ENCODE peak calls at places on chromosomes 3 and 15, in seven cellular contexts. One of them, this sample, is unnamed.

GRCh38 chr3:39977058-39977794 is 167.8 kb downstream of the MYRIP start:
- DNase-seq in AML-193: no peak
- DNase-seq in BE2C: no peak
- DNase-seq in nephron progenitor cell: no peak
- DNase-seq in occipital lobe: no peak
- DNase-seq in amniotic stem cell: no peak
- DNase-seq in stimulated activated CD4-positive, alpha-beta T cell treated with anti-CD3 and anti-CD28 coated beads, Interleukin-15, amount 100 ng/mL, for 24 hours: no peak
- DNase-seq in this sample: no peak

GRCh38 chr15:49045691-49046112 is 544 bp downstream of the SECISBP2L start:
- DNase-seq in BE2C: peak; percentile 27
- DNase-seq in stimulated activated CD4-positive, alpha-beta T cell treated with anti-CD3 and anti-CD28 coated beads, Interleukin-15, amount 100 ng/mL, for 24 hours: peak; percentile 11
- DNase-seq in amniotic stem cell: no peak
- DNase-seq in nephron progenitor cell: no peak
- DNase-seq in occipital lobe: peak; percentile 35
- DNase-seq in AML-193: peak; percentile 38
- DNase-seq in this sample: peak; percentile 38

GRCh38 chr3:143138948-143139347 is 19.4 kb downstream of the CHST2 start:
- DNase-seq in occipital lobe: no peak
- DNase-seq in nephron progenitor cell: no peak
- DNase-seq in amniotic stem cell: no peak
- DNase-seq in BE2C: no peak
- DNase-seq in stimulated activated CD4-positive, alpha-beta T cell treated with anti-CD3 and anti-CD28 coated beads, Interleukin-15, amount 100 ng/mL, for 24 hours: no peak
- DNase-seq in AML-193: no peak
- DNase-seq in this sample: no peak

GRCh38 chr3:196624008-196624790 is 15.3 kb upstream of the NRROS start:
- DNase-seq in nephron progenitor cell: no peak
- DNase-seq in BE2C: no peak
- DNase-seq in AML-193: peak; percentile 91
- DNase-seq in stimulated activated CD4-positive, alpha-beta T cell treated with anti-CD3 and anti-CD28 coated beads, Interleukin-15, amount 100 ng/mL, for 24 hours: peak; percentile 61
- DNase-seq in occipital lobe: no peak
- DNase-seq in amniotic stem cell: no peak
- DNase-seq in this sample: no peak

GRCh38 chr3:52847726-52848125 is 12.9 kb upstream of the MUSTN1 start:
- DNase-seq in AML-193: no peak
- DNase-seq in amniotic stem cell: no peak
- DNase-seq in BE2C: no peak
- DNase-seq in nephron progenitor cell: no peak
- DNase-seq in occipital lobe: no peak
- DNase-seq in stimulated activated CD4-positive, alpha-beta T cell treated with anti-CD3 and anti-CD28 coated beads, Interleukin-15, amount 100 ng/mL, for 24 hours: no peak
- DNase-seq in this sample: no peak

GRCh38 chr3:69716119-69716518 is 23.1 kb upstream of the MITF start:
- DNase-seq in occipital lobe: no peak
- DNase-seq in amniotic stem cell: no peak
- DNase-seq in BE2C: no peak
- DNase-seq in stimulated activated CD4-positive, alpha-beta T cell treated with anti-CD3 and anti-CD28 coated beads, Interleukin-15, amount 100 ng/mL, for 24 hours: no peak
- DNase-seq in nephron progenitor cell: no peak
- DNase-seq in AML-193: no peak
- DNase-seq in this sample: no peak

GRCh38 chr15:77507911-77508310 is 87.2 kb downstream of the HMG20A start:
- DNase-seq in AML-193: no peak
- DNase-seq in amniotic stem cell: no peak
- DNase-seq in occipital lobe: peak; percentile 42
- DNase-seq in nephron progenitor cell: no peak
- DNase-seq in stimulated activated CD4-positive, alpha-beta T cell treated with anti-CD3 and anti-CD28 coated beads, Interleukin-15, amount 100 ng/mL, for 24 hours: no peak
- DNase-seq in BE2C: no peak
- DNase-seq in this sample: no peak

GRCh38 chr3:177250108-177250507 is 52.8 kb upstream of the TBL1XR1 start:
- DNase-seq in nephron progenitor cell: no peak
- DNase-seq in stimulated activated CD4-positive, alpha-beta T cell treated with anti-CD3 and anti-CD28 coated beads, Interleukin-15, amount 100 ng/mL, for 24 hours: no peak
- DNase-seq in amniotic stem cell: no peak
- DNase-seq in occipital lobe: no peak
- DNase-seq in AML-193: no peak
- DNase-seq in BE2C: no peak
- DNase-seq in this sample: no peak

GRCh38 chr3:127822836-127823589 is 698 bp upstream of the MGLL start:
- DNase-seq in BE2C: peak; percentile 48
- DNase-seq in nephron progenitor cell: peak; percentile 57
- DNase-seq in stimulated activated CD4-positive, alpha-beta T cell treated with anti-CD3 and anti-CD28 coated beads, Interleukin-15, amount 100 ng/mL, for 24 hours: peak; percentile 23
- DNase-seq in occipital lobe: no peak
- DNase-seq in amniotic stem cell: no peak
- DNase-seq in AML-193: peak; percentile 50
- DNase-seq in this sample: no peak

GRCh38 chr3:4548356-4548755 is 55.2 kb downstream of the ITPR1 start:
- DNase-seq in nephron progenitor cell: no peak
- DNase-seq in BE2C: no peak
- DNase-seq in occipital lobe: no peak
- DNase-seq in AML-193: no peak
- DNase-seq in stimulated activated CD4-positive, alpha-beta T cell treated with anti-CD3 and anti-CD28 coated beads, Interleukin-15, amount 100 ng/mL, for 24 hours: no peak
- DNase-seq in amniotic stem cell: no peak
- DNase-seq in this sample: no peak

GRCh38 chr3:124759666-124760401 is 29.6 kb downstream of the UMPS start:
- DNase-seq in BE2C: no peak
- DNase-seq in occipital lobe: no peak
- DNase-seq in AML-193: no peak
- DNase-seq in stimulated activated CD4-positive, alpha-beta T cell treated with anti-CD3 and anti-CD28 coated beads, Interleukin-15, amount 100 ng/mL, for 24 hours: no peak
- DNase-seq in amniotic stem cell: no peak
- DNase-seq in nephron progenitor cell: no peak
- DNase-seq in this sample: no peak

GRCh38 chr3:109254760-109255159 is 61.6 kb downstream of the DPPA2 start:
- DNase-seq in amniotic stem cell: no peak
- DNase-seq in nephron progenitor cell: no peak
- DNase-seq in stimulated activated CD4-positive, alpha-beta T cell treated with anti-CD3 and anti-CD28 coated beads, Interleukin-15, amount 100 ng/mL, for 24 hours: no peak
- DNase-seq in BE2C: no peak
- DNase-seq in occipital lobe: no peak
- DNase-seq in AML-193: no peak
- DNase-seq in this sample: no peak

GRCh38 chr3:154095832-154096421 is 25.3 kb upstream of the ARHGEF26 start:
- DNase-seq in BE2C: no peak
- DNase-seq in AML-193: peak; percentile 20
- DNase-seq in stimulated activated CD4-positive, alpha-beta T cell treated with anti-CD3 and anti-CD28 coated beads, Interleukin-15, amount 100 ng/mL, for 24 hours: no peak
- DNase-seq in nephron progenitor cell: no peak
- DNase-seq in occipital lobe: no peak
- DNase-seq in amniotic stem cell: peak; percentile 1
- DNase-seq in this sample: no peak

GRCh38 chr3:133237380-133237779 is 162.5 kb upstream of the BFSP2 start:
- DNase-seq in AML-193: no peak
- DNase-seq in BE2C: peak; percentile 77
- DNase-seq in occipital lobe: no peak
- DNase-seq in stimulated activated CD4-positive, alpha-beta T cell treated with anti-CD3 and anti-CD28 coated beads, Interleukin-15, amount 100 ng/mL, for 24 hours: no peak
- DNase-seq in amniotic stem cell: no peak
- DNase-seq in nephron progenitor cell: no peak
- DNase-seq in this sample: peak; percentile 99

GRCh38 chr3:23644099-23644498 is 161.7 kb upstream of the UBE2E1 start:
- DNase-seq in amniotic stem cell: no peak
- DNase-seq in nephron progenitor cell: no peak
- DNase-seq in occipital lobe: no peak
- DNase-seq in BE2C: no peak
- DNase-seq in AML-193: no peak
- DNase-seq in stimulated activated CD4-positive, alpha-beta T cell treated with anti-CD3 and anti-CD28 coated beads, Interleukin-15, amount 100 ng/mL, for 24 hours: no peak
- DNase-seq in this sample: no peak

GRCh38 chr15:88794001-88794400 is 9.2 kb upstream of the ACAN start:
- DNase-seq in nephron progenitor cell: no peak
- DNase-seq in BE2C: no peak
- DNase-seq in occipital lobe: no peak
- DNase-seq in AML-193: no peak
- DNase-seq in stimulated activated CD4-positive, alpha-beta T cell treated with anti-CD3 and anti-CD28 coated beads, Interleukin-15, amount 100 ng/mL, for 24 hours: no peak
- DNase-seq in amniotic stem cell: no peak
- DNase-seq in this sample: no peak

GRCh38 chr15:58981808-58982475 is 5.5 kb upstream of the RNF111 start:
- DNase-seq in BE2C: no peak
- DNase-seq in stimulated activated CD4-positive, alpha-beta T cell treated with anti-CD3 and anti-CD28 coated beads, Interleukin-15, amount 100 ng/mL, for 24 hours: no peak
- DNase-seq in nephron progenitor cell: no peak
- DNase-seq in occipital lobe: no peak
- DNase-seq in amniotic stem cell: no peak
- DNase-seq in AML-193: no peak
- DNase-seq in this sample: no peak

GRCh38 chr15:66738116-66738515 is 36.1 kb downstream of the SMAD6 start:
- DNase-seq in stimulated activated CD4-positive, alpha-beta T cell treated with anti-CD3 and anti-CD28 coated beads, Interleukin-15, amount 100 ng/mL, for 24 hours: no peak
- DNase-seq in AML-193: no peak
- DNase-seq in BE2C: no peak
- DNase-seq in nephron progenitor cell: no peak
- DNase-seq in amniotic stem cell: no peak
- DNase-seq in occipital lobe: no peak
- DNase-seq in this sample: no peak

GRCh38 chr3:45644063-45644462 is 45.1 kb upstream of the SACM1L start:
- DNase-seq in BE2C: no peak
- DNase-seq in occipital lobe: no peak
- DNase-seq in amniotic stem cell: peak; percentile 55
- DNase-seq in AML-193: no peak
- DNase-seq in stimulated activated CD4-positive, alpha-beta T cell treated with anti-CD3 and anti-CD28 coated beads, Interleukin-15, amount 100 ng/mL, for 24 hours: no peak
- DNase-seq in nephron progenitor cell: no peak
- DNase-seq in this sample: no peak

GRCh38 chr3:192817053-192817452 is 89.7 kb upstream of the FGF12 start:
- DNase-seq in AML-193: no peak
- DNase-seq in BE2C: no peak
- DNase-seq in nephron progenitor cell: no peak
- DNase-seq in stimulated activated CD4-positive, alpha-beta T cell treated with anti-CD3 and anti-CD28 coated beads, Interleukin-15, amount 100 ng/mL, for 24 hours: peak; percentile 19
- DNase-seq in amniotic stem cell: no peak
- DNase-seq in occipital lobe: no peak
- DNase-seq in this sample: no peak

GRCh38 chr3:138219255-138219654 is 32.2 kb downstream of the ARMC8 start:
- DNase-seq in stimulated activated CD4-positive, alpha-beta T cell treated with anti-CD3 and anti-CD28 coated beads, Interleukin-15, amount 100 ng/mL, for 24 hours: peak; percentile 13
- DNase-seq in nephron progenitor cell: no peak
- DNase-seq in BE2C: no peak
- DNase-seq in occipital lobe: no peak
- DNase-seq in amniotic stem cell: no peak
- DNase-seq in AML-193: no peak
- DNase-seq in this sample: no peak

GRCh38 chr3:124078978-124079911 is 87.3 kb upstream of the ROPN1 start:
- DNase-seq in stimulated activated CD4-positive, alpha-beta T cell treated with anti-CD3 and anti-CD28 coated beads, Interleukin-15, amount 100 ng/mL, for 24 hours: peak; percentile 11
- DNase-seq in BE2C: peak; percentile 38
- DNase-seq in AML-193: peak; percentile 12
- DNase-seq in occipital lobe: no peak
- DNase-seq in nephron progenitor cell: peak; percentile 27
- DNase-seq in amniotic stem cell: peak; percentile 29
- DNase-seq in this sample: peak; percentile 52

GRCh38 chr3:33919312-33919711 is 120.9 kb downstream of the PDCD6IP start:
- DNase-seq in nephron progenitor cell: no peak
- DNase-seq in stimulated activated CD4-positive, alpha-beta T cell treated with anti-CD3 and anti-CD28 coated beads, Interleukin-15, amount 100 ng/mL, for 24 hours: no peak
- DNase-seq in occipital lobe: no peak
- DNase-seq in AML-193: no peak
- DNase-seq in amniotic stem cell: no peak
- DNase-seq in BE2C: no peak
- DNase-seq in this sample: no peak

GRCh38 chr3:194565597-194566190 is 67.5 kb downstream of the TMEM44 start:
- DNase-seq in BE2C: no peak
- DNase-seq in nephron progenitor cell: no peak
- DNase-seq in occipital lobe: no peak
- DNase-seq in stimulated activated CD4-positive, alpha-beta T cell treated with anti-CD3 and anti-CD28 coated beads, Interleukin-15, amount 100 ng/mL, for 24 hours: no peak
- DNase-seq in AML-193: no peak
- DNase-seq in amniotic stem cell: no peak
- DNase-seq in this sample: no peak

GRCh38 chr15:77482570-77482969 is 61.9 kb downstream of the HMG20A start:
- DNase-seq in nephron progenitor cell: no peak
- DNase-seq in stimulated activated CD4-positive, alpha-beta T cell treated with anti-CD3 and anti-CD28 coated beads, Interleukin-15, amount 100 ng/mL, for 24 hours: no peak
- DNase-seq in amniotic stem cell: peak; percentile 36
- DNase-seq in occipital lobe: no peak
- DNase-seq in BE2C: no peak
- DNase-seq in AML-193: no peak
- DNase-seq in this sample: no peak

GRCh38 chr3:127518456-127519081 is 72.0 kb downstream of the TPRA1 start:
- DNase-seq in AML-193: no peak
- DNase-seq in nephron progenitor cell: no peak
- DNase-seq in amniotic stem cell: no peak
- DNase-seq in BE2C: no peak
- DNase-seq in occipital lobe: no peak
- DNase-seq in stimulated activated CD4-positive, alpha-beta T cell treated with anti-CD3 and anti-CD28 coated beads, Interleukin-15, amount 100 ng/mL, for 24 hours: no peak
- DNase-seq in this sample: no peak

GRCh38 chr3:36852071-36852470 is 87.7 kb upstream of the DCLK3 start:
- DNase-seq in stimulated activated CD4-positive, alpha-beta T cell treated with anti-CD3 and anti-CD28 coated beads, Interleukin-15, amount 100 ng/mL, for 24 hours: no peak
- DNase-seq in BE2C: no peak
- DNase-seq in amniotic stem cell: no peak
- DNase-seq in AML-193: no peak
- DNase-seq in occipital lobe: no peak
- DNase-seq in nephron progenitor cell: no peak
- DNase-seq in this sample: no peak

GRCh38 chr3:189927975-189928895 is 192.5 kb downstream of the P3H2 start:
- DNase-seq in nephron progenitor cell: no peak
- DNase-seq in stimulated activated CD4-positive, alpha-beta T cell treated with anti-CD3 and anti-CD28 coated beads, Interleukin-15, amount 100 ng/mL, for 24 hours: no peak
- DNase-seq in amniotic stem cell: no peak
- DNase-seq in occipital lobe: no peak
- DNase-seq in BE2C: no peak
- DNase-seq in AML-193: no peak
- DNase-seq in this sample: no peak

GRCh38 chr3:150078983-150079739 is 108.5 kb upstream of the PFN2 start:
- DNase-seq in AML-193: no peak
- DNase-seq in occipital lobe: no peak
- DNase-seq in stimulated activated CD4-positive, alpha-beta T cell treated with anti-CD3 and anti-CD28 coated beads, Interleukin-15, amount 100 ng/mL, for 24 hours: no peak
- DNase-seq in amniotic stem cell: peak; percentile 55
- DNase-seq in nephron progenitor cell: peak; percentile 9
- DNase-seq in BE2C: peak; percentile 78
- DNase-seq in this sample: peak; percentile 52

GRCh38 chr15:98503970-98504369 is 144.4 kb upstream of the IGF1R start:
- DNase-seq in stimulated activated CD4-positive, alpha-beta T cell treated with anti-CD3 and anti-CD28 coated beads, Interleukin-15, amount 100 ng/mL, for 24 hours: no peak
- DNase-seq in amniotic stem cell: no peak
- DNase-seq in occipital lobe: no peak
- DNase-seq in AML-193: peak; percentile 30
- DNase-seq in BE2C: no peak
- DNase-seq in nephron progenitor cell: no peak
- DNase-seq in this sample: no peak

GRCh38 chr3:187963677-187964385 is 190.1 kb upstream of the LPP start:
- DNase-seq in AML-193: peak; percentile 93
- DNase-seq in stimulated activated CD4-positive, alpha-beta T cell treated with anti-CD3 and anti-CD28 coated beads, Interleukin-15, amount 100 ng/mL, for 24 hours: no peak
- DNase-seq in BE2C: no peak
- DNase-seq in nephron progenitor cell: no peak
- DNase-seq in occipital lobe: no peak
- DNase-seq in amniotic stem cell: no peak
- DNase-seq in this sample: no peak

GRCh38 chr15:36210426-36210825 is 369.0 kb upstream of the CDIN1 start:
- DNase-seq in BE2C: no peak
- DNase-seq in nephron progenitor cell: no peak
- DNase-seq in amniotic stem cell: no peak
- DNase-seq in AML-193: no peak
- DNase-seq in stimulated activated CD4-positive, alpha-beta T cell treated with anti-CD3 and anti-CD28 coated beads, Interleukin-15, amount 100 ng/mL, for 24 hours: no peak
- DNase-seq in occipital lobe: no peak
- DNase-seq in this sample: no peak

GRCh38 chr15:66633346-66633745 is 67.5 kb upstream of the LCTL start:
- DNase-seq in occipital lobe: no peak
- DNase-seq in stimulated activated CD4-positive, alpha-beta T cell treated with anti-CD3 and anti-CD28 coated beads, Interleukin-15, amount 100 ng/mL, for 24 hours: no peak
- DNase-seq in BE2C: no peak
- DNase-seq in nephron progenitor cell: no peak
- DNase-seq in amniotic stem cell: no peak
- DNase-seq in AML-193: no peak
- DNase-seq in this sample: no peak

GRCh38 chr3:192879346-192880031 is 38.2 kb downstream of the MB21D2 start:
- DNase-seq in nephron progenitor cell: no peak
- DNase-seq in occipital lobe: no peak
- DNase-seq in stimulated activated CD4-positive, alpha-beta T cell treated with anti-CD3 and anti-CD28 coated beads, Interleukin-15, amount 100 ng/mL, for 24 hours: no peak
- DNase-seq in AML-193: no peak
- DNase-seq in BE2C: no peak
- DNase-seq in amniotic stem cell: peak; percentile 74
- DNase-seq in this sample: no peak

GRCh38 chr3:195698325-195699147 is 22.2 kb upstream of the MUC20 start:
- DNase-seq in stimulated activated CD4-positive, alpha-beta T cell treated with anti-CD3 and anti-CD28 coated beads, Interleukin-15, amount 100 ng/mL, for 24 hours: no peak
- DNase-seq in nephron progenitor cell: no peak
- DNase-seq in amniotic stem cell: no peak
- DNase-seq in BE2C: no peak
- DNase-seq in occipital lobe: no peak
- DNase-seq in AML-193: no peak
- DNase-seq in this sample: no peak

GRCh38 chr3:151168269-151169094 is 34.5 kb downstream of the GPR171 start:
- DNase-seq in AML-193: peak; percentile 75
- DNase-seq in occipital lobe: no peak
- DNase-seq in BE2C: peak; percentile 86
- DNase-seq in amniotic stem cell: peak; percentile 56
- DNase-seq in nephron progenitor cell: peak; percentile 76
- DNase-seq in stimulated activated CD4-positive, alpha-beta T cell treated with anti-CD3 and anti-CD28 coated beads, Interleukin-15, amount 100 ng/mL, for 24 hours: peak; percentile 91
- DNase-seq in this sample: peak; percentile 51

GRCh38 chr3:115623414-115623868 is at the start of gene GAP43:
- DNase-seq in stimulated activated CD4-positive, alpha-beta T cell treated with anti-CD3 and anti-CD28 coated beads, Interleukin-15, amount 100 ng/mL, for 24 hours: no peak
- DNase-seq in nephron progenitor cell: peak; percentile 39
- DNase-seq in AML-193: no peak
- DNase-seq in amniotic stem cell: peak; percentile 70
- DNase-seq in BE2C: peak; percentile 76
- DNase-seq in occipital lobe: peak; percentile 74
- DNase-seq in this sample: peak; percentile 81

GRCh38 chr3:133792171-133792763 is 13.3 kb upstream of the SRPRB start:
- DNase-seq in stimulated activated CD4-positive, alpha-beta T cell treated with anti-CD3 and anti-CD28 coated beads, Interleukin-15, amount 100 ng/mL, for 24 hours: no peak
- DNase-seq in occipital lobe: no peak
- DNase-seq in AML-193: no peak
- DNase-seq in amniotic stem cell: no peak
- DNase-seq in nephron progenitor cell: no peak
- DNase-seq in BE2C: no peak
- DNase-seq in this sample: peak; percentile 9

This sample was measured in SK-N-DZ.